ENCODE peak calls at places on chromosomes 2 and 18, in five cellular contexts. One of them, this sample, is unnamed.

GRCh38 chr2:70888389-70888924 is 47.2 kb upstream of the ATP6V1B1 start:
- DNase-seq in Jurkat, Clone E6-1: no peak
- DNase-seq in CD4-positive, CD25-positive, alpha-beta regulatory T cell: no peak
- DNase-seq in keratinocyte: no peak
- DNase-seq in choroid plexus epithelial cell: no peak
- DNase-seq in this sample: no peak

GRCh38 chr18:44594779-44595467 is 85.8 kb upstream of the SETBP1 start:
- DNase-seq in Jurkat, Clone E6-1: no peak
- DNase-seq in CD4-positive, CD25-positive, alpha-beta regulatory T cell: no peak
- DNase-seq in keratinocyte: no peak
- DNase-seq in choroid plexus epithelial cell: peak; percentile 76
- DNase-seq in this sample: no peak

GRCh38 chr18:58208207-58208944 is 164.3 kb downstream of the NEDD4L start:
- DNase-seq in Jurkat, Clone E6-1: no peak
- DNase-seq in CD4-positive, CD25-positive, alpha-beta regulatory T cell: no peak
- DNase-seq in keratinocyte: no peak
- DNase-seq in choroid plexus epithelial cell: no peak
- DNase-seq in this sample: no peak

GRCh38 chr2:70140978-70141753 is 49.7 kb downstream of the C2orf42 start:
- DNase-seq in Jurkat, Clone E6-1: peak; percentile 66
- DNase-seq in CD4-positive, CD25-positive, alpha-beta regulatory T cell: peak; percentile 73
- DNase-seq in keratinocyte: peak; percentile 98
- DNase-seq in choroid plexus epithelial cell: peak; percentile 57
- DNase-seq in this sample: peak; percentile 82

GRCh38 chr18:38023871-38024270 is 458.3 kb upstream of the CELF4 start:
- DNase-seq in Jurkat, Clone E6-1: no peak
- DNase-seq in CD4-positive, CD25-positive, alpha-beta regulatory T cell: no peak
- DNase-seq in keratinocyte: no peak
- DNase-seq in choroid plexus epithelial cell: no peak
- DNase-seq in this sample: no peak

GRCh38 chr2:27734305-27734704 is 37.2 kb upstream of the MRPL33 start:
- DNase-seq in Jurkat, Clone E6-1: no peak
- DNase-seq in CD4-positive, CD25-positive, alpha-beta regulatory T cell: no peak
- DNase-seq in keratinocyte: no peak
- DNase-seq in choroid plexus epithelial cell: no peak
- DNase-seq in this sample: no peak

GRCh38 chr2:226208726-226209125 is 590.9 kb downstream of the IRS1 start:
- DNase-seq in Jurkat, Clone E6-1: no peak
- DNase-seq in CD4-positive, CD25-positive, alpha-beta regulatory T cell: no peak
- DNase-seq in keratinocyte: no peak
- DNase-seq in choroid plexus epithelial cell: peak; percentile 43
- DNase-seq in this sample: no peak

GRCh38 chr2:127621981-127622431 is 23.9 kb upstream of the GPR17 start:
- DNase-seq in Jurkat, Clone E6-1: no peak
- DNase-seq in CD4-positive, CD25-positive, alpha-beta regulatory T cell: no peak
- DNase-seq in keratinocyte: no peak
- DNase-seq in choroid plexus epithelial cell: no peak
- DNase-seq in this sample: no peak

GRCh38 chr18:32763306-32763705 is 9.5 kb downstream of the KLHL14 start:
- DNase-seq in Jurkat, Clone E6-1: no peak
- DNase-seq in CD4-positive, CD25-positive, alpha-beta regulatory T cell: no peak
- DNase-seq in keratinocyte: no peak
- DNase-seq in choroid plexus epithelial cell: no peak
- DNase-seq in this sample: no peak

GRCh38 chr2:110702514-110702913 is 24.7 kb upstream of the BUB1 start:
- DNase-seq in Jurkat, Clone E6-1: no peak
- DNase-seq in CD4-positive, CD25-positive, alpha-beta regulatory T cell: no peak
- DNase-seq in keratinocyte: no peak
- DNase-seq in choroid plexus epithelial cell: no peak
- DNase-seq in this sample: no peak

GRCh38 chr2:160157861-160158813 is 41.9 kb downstream of the ITGB6 start:
- DNase-seq in Jurkat, Clone E6-1: no peak
- DNase-seq in CD4-positive, CD25-positive, alpha-beta regulatory T cell: no peak
- DNase-seq in keratinocyte: peak; percentile 36
- DNase-seq in choroid plexus epithelial cell: peak; percentile 64
- DNase-seq in this sample: no peak

GRCh38 chr2:3959372-3959771 is 256.0 kb downstream of the DCDC2C start:
- DNase-seq in Jurkat, Clone E6-1: peak; percentile 25
- DNase-seq in CD4-positive, CD25-positive, alpha-beta regulatory T cell: no peak
- DNase-seq in keratinocyte: no peak
- DNase-seq in choroid plexus epithelial cell: peak; percentile 57
- DNase-seq in this sample: no peak

GRCh38 chr18:62744076-62744705 is 28.9 kb downstream of the PHLPP1 start:
- DNase-seq in Jurkat, Clone E6-1: no peak
- DNase-seq in CD4-positive, CD25-positive, alpha-beta regulatory T cell: no peak
- DNase-seq in keratinocyte: no peak
- DNase-seq in choroid plexus epithelial cell: peak; percentile 70
- DNase-seq in this sample: no peak

GRCh38 chr2:150735894-150736498 is 248.5 kb upstream of the RND3 start:
- DNase-seq in Jurkat, Clone E6-1: no peak
- DNase-seq in CD4-positive, CD25-positive, alpha-beta regulatory T cell: no peak
- DNase-seq in keratinocyte: no peak
- DNase-seq in choroid plexus epithelial cell: no peak
- DNase-seq in this sample: no peak

GRCh38 chr2:128275498-128276045 is 43.1 kb downstream of the HS6ST1 start:
- DNase-seq in Jurkat, Clone E6-1: no peak
- DNase-seq in CD4-positive, CD25-positive, alpha-beta regulatory T cell: no peak
- DNase-seq in keratinocyte: no peak
- DNase-seq in choroid plexus epithelial cell: no peak
- DNase-seq in this sample: no peak

GRCh38 chr2:142952018-142952417 is 74.6 kb downstream of the KYNU start:
- DNase-seq in Jurkat, Clone E6-1: no peak
- DNase-seq in CD4-positive, CD25-positive, alpha-beta regulatory T cell: no peak
- DNase-seq in keratinocyte: no peak
- DNase-seq in choroid plexus epithelial cell: no peak
- DNase-seq in this sample: no peak

GRCh38 chr2:142944721-142945120 is 67.3 kb downstream of the KYNU start:
- DNase-seq in Jurkat, Clone E6-1: no peak
- DNase-seq in CD4-positive, CD25-positive, alpha-beta regulatory T cell: no peak
- DNase-seq in keratinocyte: no peak
- DNase-seq in choroid plexus epithelial cell: peak; percentile 30
- DNase-seq in this sample: no peak

GRCh38 chr2:142951190-142952007 is 73.9 kb downstream of the KYNU start:
- DNase-seq in Jurkat, Clone E6-1: no peak
- DNase-seq in CD4-positive, CD25-positive, alpha-beta regulatory T cell: no peak
- DNase-seq in keratinocyte: no peak
- DNase-seq in choroid plexus epithelial cell: peak; percentile 9
- DNase-seq in this sample: no peak

GRCh38 chr2:142944264-142944663 is 66.8 kb downstream of the KYNU start:
- DNase-seq in Jurkat, Clone E6-1: no peak
- DNase-seq in CD4-positive, CD25-positive, alpha-beta regulatory T cell: no peak
- DNase-seq in keratinocyte: no peak
- DNase-seq in choroid plexus epithelial cell: peak; percentile 48
- DNase-seq in this sample: no peak

GRCh38 chr2:142946941-142947340 is 69.5 kb downstream of the KYNU start:
- DNase-seq in Jurkat, Clone E6-1: no peak
- DNase-seq in CD4-positive, CD25-positive, alpha-beta regulatory T cell: no peak
- DNase-seq in keratinocyte: no peak
- DNase-seq in choroid plexus epithelial cell: no peak
- DNase-seq in this sample: no peak
- H3K4me3 ChIP-seq in Jurkat, Clone E6-1: no peak overlapping the region
- H3K4me3 ChIP-seq in CD4-positive, CD25-positive, alpha-beta regulatory T cell: no peak overlapping the region
- H3K4me3 ChIP-seq in keratinocyte: no peak overlapping the region
- H3K4me3 ChIP-seq in choroid plexus epithelial cell: no peak overlapping the region
- H3K4me3 ChIP-seq in this sample: no peak overlapping the region

DNA sequence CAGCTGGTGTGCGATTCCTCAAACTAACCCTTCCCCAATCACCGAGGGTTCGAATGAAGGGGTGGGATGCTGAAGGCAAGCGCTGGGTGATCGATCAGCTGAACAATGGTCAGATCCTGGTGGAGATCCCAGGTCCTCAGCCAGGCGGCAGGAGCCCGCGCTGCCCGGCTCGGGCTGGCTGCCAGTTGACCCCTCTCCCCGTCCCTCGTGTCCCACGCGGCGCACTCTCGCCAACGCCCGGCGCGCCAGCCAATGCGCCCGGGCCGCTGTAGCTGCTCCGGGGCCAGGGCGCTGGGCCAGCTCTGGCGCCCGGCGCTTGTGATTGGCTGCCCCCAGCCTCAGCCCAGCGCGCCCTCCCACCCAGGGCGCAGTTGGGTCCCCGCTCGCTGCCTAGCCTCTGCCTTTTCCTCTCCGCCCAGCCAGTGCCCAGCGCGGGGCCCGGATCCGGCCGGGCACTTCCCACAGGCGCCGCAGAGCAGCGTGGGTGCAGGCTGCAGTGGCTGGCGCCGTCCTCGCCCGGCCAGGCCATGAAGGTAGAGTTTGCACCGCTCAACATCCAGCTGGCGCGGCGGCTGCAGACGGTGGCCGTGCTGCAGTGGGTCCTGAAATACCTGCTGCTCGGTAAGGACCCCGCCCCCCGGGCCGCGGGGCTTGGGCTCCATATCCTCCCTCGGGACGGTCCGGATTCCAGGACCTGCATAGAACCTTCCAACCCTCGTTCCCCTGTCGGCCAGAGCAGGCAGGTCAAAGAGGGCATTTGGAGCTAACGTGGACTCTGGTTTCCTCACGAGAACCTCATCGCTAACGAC is at the start of gene MOGAT1:
- DNase-seq in Jurkat, Clone E6-1: no peak
- DNase-seq in CD4-positive, CD25-positive, alpha-beta regulatory T cell: no peak
- DNase-seq in keratinocyte: no peak
- DNase-seq in choroid plexus epithelial cell: no peak
- DNase-seq in this sample: peak; percentile 38
- H3K4me3 ChIP-seq in Jurkat, Clone E6-1: no peak within 1 kb of the TSS
- H3K4me3 ChIP-seq in CD4-positive, CD25-positive, alpha-beta regulatory T cell: no peak within 1 kb of the TSS
- H3K4me3 ChIP-seq in keratinocyte: peak within 1 kb of the TSS; percentile 57
- H3K4me3 ChIP-seq in choroid plexus epithelial cell: peak within 1 kb of the TSS; percentile 54
- H3K4me3 ChIP-seq in this sample: peak within 1 kb of the TSS; percentile 43

GRCh38 chr2:239275871-239276812 is 124.7 kb downstream of the HDAC4 start:
- DNase-seq in Jurkat, Clone E6-1: no peak
- DNase-seq in CD4-positive, CD25-positive, alpha-beta regulatory T cell: no peak
- DNase-seq in keratinocyte: no peak
- DNase-seq in choroid plexus epithelial cell: no peak
- DNase-seq in this sample: no peak

GRCh38 chr2:239273280-239274234 is 127.3 kb downstream of the HDAC4 start:
- DNase-seq in Jurkat, Clone E6-1: no peak
- DNase-seq in CD4-positive, CD25-positive, alpha-beta regulatory T cell: no peak
- DNase-seq in keratinocyte: no peak
- DNase-seq in choroid plexus epithelial cell: no peak
- DNase-seq in this sample: no peak

GRCh38 chr2:239276813-239277193 is 124.0 kb downstream of the HDAC4 start:
- DNase-seq in Jurkat, Clone E6-1: no peak
- DNase-seq in CD4-positive, CD25-positive, alpha-beta regulatory T cell: no peak
- DNase-seq in keratinocyte: no peak
- DNase-seq in choroid plexus epithelial cell: no peak
- DNase-seq in this sample: no peak

GRCh38 chr2:239274391-239275001 is 126.3 kb downstream of the HDAC4 start:
- DNase-seq in Jurkat, Clone E6-1: no peak
- DNase-seq in CD4-positive, CD25-positive, alpha-beta regulatory T cell: no peak
- DNase-seq in keratinocyte: no peak
- DNase-seq in choroid plexus epithelial cell: peak; percentile 81
- DNase-seq in this sample: no peak

GRCh38 chr2:239275037-239275685 is 125.7 kb downstream of the HDAC4 start:
- DNase-seq in Jurkat, Clone E6-1: peak; percentile 84
- DNase-seq in CD4-positive, CD25-positive, alpha-beta regulatory T cell: peak; percentile 88
- DNase-seq in keratinocyte: peak; percentile 82
- DNase-seq in choroid plexus epithelial cell: peak; percentile 99
- DNase-seq in this sample: peak; percentile 74
- H3K4me3 ChIP-seq in Jurkat, Clone E6-1: peak overlapping the region; percentile 40
- H3K4me3 ChIP-seq in CD4-positive, CD25-positive, alpha-beta regulatory T cell: peak overlapping the region; percentile 69
- H3K4me3 ChIP-seq in keratinocyte: peak overlapping the region; percentile 46
- H3K4me3 ChIP-seq in choroid plexus epithelial cell: peak overlapping the region; percentile 30
- H3K4me3 ChIP-seq in this sample: no peak overlapping the region

GRCh38 chr18:79507076-79507545 is 111.4 kb downstream of the NFATC1 start:
- DNase-seq in Jurkat, Clone E6-1: peak; percentile 87
- DNase-seq in CD4-positive, CD25-positive, alpha-beta regulatory T cell: peak; percentile 28
- DNase-seq in keratinocyte: no peak
- DNase-seq in choroid plexus epithelial cell: peak; percentile 61
- DNase-seq in this sample: peak; percentile 55

GRCh38 chr18:79509536-79509930 is 113.8 kb downstream of the NFATC1 start:
- DNase-seq in Jurkat, Clone E6-1: no peak
- DNase-seq in CD4-positive, CD25-positive, alpha-beta regulatory T cell: no peak
- DNase-seq in keratinocyte: no peak
- DNase-seq in choroid plexus epithelial cell: no peak
- DNase-seq in this sample: no peak

GRCh38 chr18:79506191-79507075 is 110.7 kb downstream of the NFATC1 start:
- DNase-seq in Jurkat, Clone E6-1: peak; percentile 66
- DNase-seq in CD4-positive, CD25-positive, alpha-beta regulatory T cell: peak; percentile 27
- DNase-seq in keratinocyte: no peak
- DNase-seq in choroid plexus epithelial cell: peak; percentile 71
- DNase-seq in this sample: no peak

GRCh38 chr18:79508565-79509535 is 113.1 kb downstream of the NFATC1 start:
- DNase-seq in Jurkat, Clone E6-1: no peak
- DNase-seq in CD4-positive, CD25-positive, alpha-beta regulatory T cell: no peak
- DNase-seq in keratinocyte: no peak
- DNase-seq in choroid plexus epithelial cell: no peak
- DNase-seq in this sample: no peak

GRCh38 chr18:79507546-79508480 is 112.1 kb downstream of the NFATC1 start:
- DNase-seq in Jurkat, Clone E6-1: no peak
- DNase-seq in CD4-positive, CD25-positive, alpha-beta regulatory T cell: peak; percentile 28
- DNase-seq in keratinocyte: no peak
- DNase-seq in choroid plexus epithelial cell: peak; percentile 62
- DNase-seq in this sample: no peak
- H3K4me3 ChIP-seq in Jurkat, Clone E6-1: peak overlapping the region; percentile 32
- H3K4me3 ChIP-seq in CD4-positive, CD25-positive, alpha-beta regulatory T cell: no peak overlapping the region
- H3K4me3 ChIP-seq in keratinocyte: peak overlapping the region; percentile 8
- H3K4me3 ChIP-seq in choroid plexus epithelial cell: peak overlapping the region; percentile 47
- H3K4me3 ChIP-seq in this sample: no peak overlapping the region

This sample was measured in lung.